ENCODE peak calls at places on chromosomes 16 and 17, in four cellular contexts. I, G, E and X are unnamed samples.

GRCh38 chr17:81828656-81829055 is 4.4 kb downstream of the MCRIP1 start:
- DNase-seq in I (no peak), G (no peak), E (no peak), X (no peak)

GRCh38 chr17:18858567-18859245 is 775 bp downstream of the PRPSAP2 start:
- DNase-seq in I (no peak), G (no peak), E (no peak), X (no peak)

GRCh38 chr17:57726838-57727237 is 18.3 kb downstream of the CCDC182 start:
- DNase-seq in I (no peak), G (no peak), E (no peak), X (no peak)

GRCh38 chr16:74984194-74984669 is 691 bp downstream of the WDR59 start:
- DNase-seq in I (no peak), G (peak; percentile 45), E (peak; percentile 50), X (no peak)

GRCh38 chr17:45139533-45139920 is 4.0 kb downstream of the ACBD4 start:
- DNase-seq in I (no peak), G (no peak), E (no peak), X (no peak)

GRCh38 chr17:8563981-8564602 is 66.4 kb downstream of the MYH10 start:
- DNase-seq in I (no peak), G (no peak), E (no peak), X (no peak)

GRCh38 chr17:76191891-76192290 is 48.4 kb downstream of the RNF157 start:
- DNase-seq in I (no peak), G (no peak), E (peak; percentile 65), X (no peak)

GRCh38 chr17:82065193-82065637 is 389 bp downstream of the DUS1L start:
- DNase-seq in I (no peak), G (no peak), E (peak; percentile 43), X (no peak)

GRCh38 chr17:6249747-6250146 is 179.6 kb downstream of the WSCD1 start:
- DNase-seq in I (no peak), G (no peak), E (no peak), X (no peak)

GRCh38 chr17:3535253-3535995 is 22.2 kb downstream of the TRPV3 start:
- DNase-seq in I (peak; percentile 44), G (peak; percentile 77), E (peak; percentile 82), X (peak; percentile 53)
- TF ChIP-seq CTCF in I (peak; percentile 80), G (peak; percentile 46), E (peak; percentile 73), X (no peak)

GRCh38 chr16:85203462-85203813 is 91.2 kb upstream of the CIBAR2 start:
- DNase-seq in I (no peak), G (no peak), E (no peak), X (no peak)

GRCh38 chr16:85206472-85207356 is 94.4 kb upstream of the CIBAR2 start:
- DNase-seq in I (peak; percentile 69), G (no peak), E (no peak), X (no peak)

GRCh38 chr16:85205747-85206471 is 93.6 kb upstream of the CIBAR2 start:
- DNase-seq in I (no peak), G (peak; percentile 44), E (no peak), X (no peak)

GRCh38 chr16:85202631-85203461 is 90.6 kb upstream of the CIBAR2 start:
- DNase-seq in I (peak; percentile 85), G (peak; percentile 47), E (no peak), X (no peak)

GRCh38 chr16:85204242-85205010 is 92.2 kb upstream of the CIBAR2 start:
- DNase-seq in I (no peak), G (peak; percentile 93), E (no peak), X (no peak)
- TF ChIP-seq CTCF in I (no peak), G (no peak), E (no peak), X (no peak)

DNA sequence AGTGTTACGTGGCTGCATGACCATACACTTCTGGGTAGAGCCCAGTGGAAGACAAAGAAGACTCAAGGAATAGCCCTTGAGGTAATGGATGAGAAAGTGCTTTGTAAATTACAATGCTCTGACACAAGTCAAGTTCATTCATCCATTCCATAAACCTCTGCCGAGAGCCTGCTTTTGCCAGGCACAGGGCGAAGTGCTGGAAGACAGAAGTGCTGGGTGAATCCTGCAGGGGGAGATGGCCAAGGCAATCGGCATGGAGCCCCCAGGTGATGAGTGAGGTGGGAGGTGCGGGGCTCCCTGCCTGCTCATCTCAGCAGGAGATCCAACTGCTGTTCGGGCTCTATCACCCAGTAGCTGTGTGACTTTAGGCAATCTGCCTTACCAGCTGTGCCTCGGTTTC is 2.8 kb upstream of the SOCS3 start:
- DNase-seq in I (no peak), G (no peak), E (no peak), X (no peak)
- TF ChIP-seq CTCF in I (no peak), G (peak; percentile 16), E (no peak), X (no peak)

GRCh38 chr16:16183562-16183961 is 39.7 kb downstream of the ABCC6 start:
- DNase-seq in I (no peak), G (no peak), E (no peak), X (no peak)
- TF ChIP-seq CTCF in I (no peak), G (peak; percentile 17), E (peak; percentile 19), X (no peak)

DNA sequence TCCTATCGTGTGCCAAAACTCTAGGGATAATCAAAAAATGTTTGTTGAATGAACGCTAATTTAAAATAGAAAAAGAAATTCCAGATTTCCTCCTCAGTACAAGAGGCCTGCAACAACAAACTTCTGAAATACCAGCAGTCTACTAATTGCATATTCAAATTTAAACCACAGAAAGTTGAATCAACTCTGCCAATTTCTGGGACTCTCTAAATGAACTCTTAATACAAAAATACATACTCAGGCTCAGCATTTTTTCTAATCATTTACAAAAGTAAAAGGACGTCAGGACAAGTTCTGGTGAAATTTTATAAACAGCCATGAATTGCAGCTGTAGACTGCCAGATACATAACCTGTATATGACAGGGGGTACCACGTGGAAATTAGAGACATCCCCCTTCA is 49.0 kb downstream of the KANSL1 start:
- DNase-seq in I (no peak), G (no peak), E (no peak), X (no peak)
- TF ChIP-seq CTCF in I (no peak), G (no peak), E (no peak), X (no peak)

GRCh38 chr17:50911890-50912289 is 45.7 kb upstream of the TOB1 start:
- DNase-seq in I (no peak), G (no peak), E (no peak), X (no peak)
- TF ChIP-seq CTCF in I (no peak), G (no peak), E (peak; percentile 13), X (no peak)

GRCh38 chr17:3002538-3003301 is 60.7 kb downstream of the OR1D5 start:
- DNase-seq in I (no peak), G (no peak), E (peak; percentile 10), X (peak; percentile 64)
- TF ChIP-seq CTCF in I (no peak), G (no peak), E (no peak), X (no peak)

DNA sequence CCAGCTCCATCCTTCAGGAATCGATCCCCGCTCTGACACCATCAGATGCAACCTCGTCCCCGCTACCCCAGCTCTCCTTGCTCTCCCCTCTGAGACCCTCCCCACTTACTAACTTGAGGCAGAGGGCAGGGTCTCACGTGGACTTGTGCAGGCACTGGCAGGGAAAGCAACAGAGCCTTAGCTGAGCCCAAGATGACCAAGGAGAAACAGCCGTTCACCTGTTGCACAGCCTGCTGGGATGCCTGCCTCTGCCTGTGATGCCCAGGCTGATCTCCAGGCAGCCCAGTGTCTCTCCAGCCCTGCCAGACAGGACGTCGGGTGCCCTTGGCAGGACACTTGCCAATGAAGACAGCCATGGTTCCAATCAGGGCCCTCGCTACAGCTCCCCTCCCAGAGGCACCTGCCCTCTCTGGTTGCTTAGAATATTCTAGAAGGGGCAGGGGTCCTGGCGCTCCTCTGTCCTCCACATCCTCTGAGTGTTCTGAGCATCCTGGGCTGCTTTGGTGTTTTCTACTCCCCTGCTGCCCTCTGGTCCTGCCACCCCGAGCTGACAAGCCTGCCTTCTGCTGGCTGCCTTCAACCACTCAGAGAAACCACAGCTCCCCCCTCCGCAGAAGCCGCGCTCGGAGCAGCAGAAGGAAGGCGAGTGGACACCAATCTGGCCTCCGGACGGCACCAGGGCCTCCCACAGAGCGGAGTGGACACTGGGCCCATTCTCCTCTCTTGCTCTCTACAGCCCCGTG is 6.7 kb downstream of the CEP295NL start:
- DNase-seq in I (no peak), G (no peak), E (no peak), X (no peak)
- TF ChIP-seq CTCF in I (peak; percentile 8), G (no peak), E (no peak), X (no peak)